ENCODE peak calls at places on chromosome 12, in five cellular contexts. I is Kasumi-1, M is WTC11, F is C1 segment of cervical spinal cord, H is AG20443. X is an unnamed sample.

GRCh38 chr12:68743416-68743815 is 2.6 kb upstream of the SLC35E3 start:
- DNase-seq in I (peak; percentile 72), M (no peak), F (no peak), H (no peak), X (peak; percentile 2)

GRCh38 chr12:42684171-42685071 is 94.9 kb upstream of the PRICKLE1 start:
- DNase-seq in I (no peak), M (no peak), F (no peak), H (peak; percentile 32), X (no peak)

GRCh38 chr12:31491819-31492598 is 98.9 kb downstream of the DENND5B start:
- DNase-seq in I (no peak), M (no peak), F (no peak), H (peak; percentile 41), X (peak; percentile 86)

GRCh38 chr12:65867428-65867827 is 43.1 kb downstream of the HMGA2 start:
- DNase-seq in I (no peak), M (no peak), F (no peak), H (peak; percentile 80), X (peak; percentile 91)

GRCh38 chr12:24937553-24938244 is 11.2 kb downstream of the BCAT1 start:
- DNase-seq in I (no peak), M (no peak), F (no peak), H (no peak), X (peak; percentile 66)

GRCh38 chr12:131088701-131089525 is 135.2 kb downstream of the ADGRD1 start:
- DNase-seq in I (no peak), M (peak; percentile 10), F (no peak), H (no peak), X (no peak)

GRCh38 chr12:3237154-3237520 is 160.0 kb downstream of the TSPAN9 start:
- DNase-seq in I (no peak), M (no peak), F (no peak), H (no peak), X (no peak)

GRCh38 chr12:6336859-6337744 is 4.8 kb downstream of the TNFRSF1A start:
- DNase-seq in I (peak; percentile 92), M (peak; percentile 30), F (peak; percentile 43), H (no peak), X (no peak)

GRCh38 chr12:4435537-4435936 is 10.1 kb downstream of the FGF6 start:
- DNase-seq in I (no peak), M (no peak), F (no peak), H (no peak), X (no peak)

GRCh38 chr12:117120787-117121186 is 21.6 kb upstream of the TESC start:
- DNase-seq in I (no peak), M (no peak), F (no peak), H (no peak), X (no peak)

GRCh38 chr12:54259194-54260011 is 20.5 kb downstream of the CBX5 start:
- DNase-seq in I (peak; percentile 41), M (peak; percentile 91), F (peak; percentile 73), H (peak; percentile 94), X (peak; percentile 84)

GRCh38 chr12:41724216-41724615 is 420.5 kb downstream of the GXYLT1 start:
- DNase-seq in I (no peak), M (no peak), F (no peak), H (no peak), X (no peak)

GRCh38 chr12:101957251-101957650 is 79.9 kb downstream of the DRAM1 start:
- DNase-seq in I (no peak), M (no peak), F (no peak), H (peak; percentile 62), X (peak; percentile 16)

GRCh38 chr12:75738486-75738885 is 227.1 kb upstream of the KRR1 start:
- DNase-seq in I (no peak), M (no peak), F (no peak), H (peak; percentile 12), X (no peak)

GRCh38 chr12:100955139-100955538 is 160.6 kb downstream of the ANO4 start:
- DNase-seq in I (no peak), M (peak; percentile 21), F (no peak), H (peak; percentile 19), X (no peak)

GRCh38 chr12:28189774-28190320 is 409 bp upstream of the CCDC91 start:
- DNase-seq in I (peak; percentile 15), M (no peak), F (no peak), H (no peak), X (no peak)

GRCh38 chr12:54622463-54623183 is 12.1 kb downstream of the LACRT start:
- DNase-seq in I (peak; percentile 80), M (no peak), F (no peak), H (no peak), X (peak; percentile 10)

GRCh38 chr12:83506841-83507240 is 820.1 kb downstream of the TMTC2 start:
- DNase-seq in I (no peak), M (no peak), F (no peak), H (no peak), X (no peak)

GRCh38 chr12:3315201-3315661 is 175.8 kb upstream of the PRMT8 start:
- DNase-seq in I (no peak), M (no peak), F (no peak), H (no peak), X (peak; percentile 39)

GRCh38 chr12:110780448-110780847 is 37.8 kb upstream of the PPP1CC start:
- DNase-seq in I (no peak), M (no peak), F (no peak), H (no peak), X (no peak)

GRCh38 chr12:49984476-49984890 is 11.7 kb downstream of the AQP6 start:
- DNase-seq in I (no peak), M (no peak), F (no peak), H (no peak), X (no peak)

GRCh38 chr12:38141239-38141638 is 175.3 kb upstream of the ALG10B start:
- DNase-seq in I (no peak), M (no peak), F (no peak), H (no peak), X (no peak)

GRCh38 chr12:111753144-111753881 is 13.4 kb upstream of the ALDH2 start:
- DNase-seq in I (no peak), M (peak; percentile 75), F (peak; percentile 45), H (peak; percentile 89), X (no peak)

GRCh38 chr12:76927170-76927784 is 48.5 kb upstream of the CSRP2 start:
- DNase-seq in I (peak; percentile 35), M (peak; percentile 85), F (no peak), H (peak; percentile 69), X (peak; percentile 39)

GRCh38 chr12:51821423-51822260 is 26.9 kb downstream of the FIGNL2 start:
- DNase-seq in I (no peak), M (peak; percentile 55), F (no peak), H (peak; percentile 48), X (no peak)

GRCh38 chr12:49662998-49663843 is 39.9 kb downstream of the PRPF40B start:
- DNase-seq in I (peak; percentile 99), M (peak; percentile 40), F (peak; percentile 35), H (peak; percentile 86), X (peak; percentile 70)

GRCh38 chr12:107435072-107435471 is 250.5 kb upstream of the PWP1 start:
- DNase-seq in I (no peak), M (no peak), F (no peak), H (no peak), X (no peak)

GRCh38 chr12:32843528-32844095 is 53.0 kb downstream of the PKP2 start:
- DNase-seq in I (no peak), M (no peak), F (no peak), H (no peak), X (no peak)

X was measured in HFFc6.